ENCODE peak calls at places on chromosome 1, in four cellular contexts. L is H1, V is K562, O is HepG2. H is an unnamed sample.

GRCh38 chr1:119336738-119337315 is 31.8 kb upstream of the HAO2 start:
- DNase-seq in L (no peak), V (no peak), O (no peak), H (no peak)

GRCh38 chr1:192573499-192573898 is 2.1 kb upstream of the RGS1 start:
- DNase-seq in L (no peak), V (no peak), O (no peak), H (no peak)

GRCh38 chr1:228081144-228081543 is 1.4 kb upstream of the ARF1 start:
- DNase-seq in L (no peak), V (no peak), O (no peak), H (no peak)

GRCh38 chr1:172431721-172432192 is 11.3 kb downstream of the C1orf105 start:
- DNase-seq in L (no peak), V (no peak), O (peak; percentile 36), H (no peak)

GRCh38 chr1:235632538-235633219 is 16.9 kb downstream of the GNG4 start:
- DNase-seq in L (no peak), V (no peak), O (no peak), H (no peak)

GRCh38 chr1:77031101-77031662 is 163.9 kb downstream of the ST6GALNAC5 start:
- DNase-seq in L (no peak), V (no peak), O (no peak), H (peak; percentile 75)

GRCh38 chr1:246091477-246091876 is 415.6 kb downstream of the SMYD3 start:
- DNase-seq in L (no peak), V (no peak), O (no peak), H (no peak)

GRCh38 chr1:36962991-36963390 is 71.3 kb downstream of the GRIK3 start:
- DNase-seq in L (no peak), V (no peak), O (no peak), H (no peak)

GRCh38 chr1:97412737-97413136 is 508.1 kb downstream of the DPYD start:
- DNase-seq in L (no peak), V (no peak), O (no peak), H (no peak)

GRCh38 chr1:172906778-172907592 is 143.8 kb downstream of the TNFSF18 start:
- DNase-seq in L (no peak), V (peak; percentile 33), O (no peak), H (peak; percentile 68)

GRCh38 chr1:205069371-205070125 is 14.7 kb downstream of the TMEM81 start:
- DNase-seq in L (no peak), V (no peak), O (no peak), H (no peak)

DNA sequence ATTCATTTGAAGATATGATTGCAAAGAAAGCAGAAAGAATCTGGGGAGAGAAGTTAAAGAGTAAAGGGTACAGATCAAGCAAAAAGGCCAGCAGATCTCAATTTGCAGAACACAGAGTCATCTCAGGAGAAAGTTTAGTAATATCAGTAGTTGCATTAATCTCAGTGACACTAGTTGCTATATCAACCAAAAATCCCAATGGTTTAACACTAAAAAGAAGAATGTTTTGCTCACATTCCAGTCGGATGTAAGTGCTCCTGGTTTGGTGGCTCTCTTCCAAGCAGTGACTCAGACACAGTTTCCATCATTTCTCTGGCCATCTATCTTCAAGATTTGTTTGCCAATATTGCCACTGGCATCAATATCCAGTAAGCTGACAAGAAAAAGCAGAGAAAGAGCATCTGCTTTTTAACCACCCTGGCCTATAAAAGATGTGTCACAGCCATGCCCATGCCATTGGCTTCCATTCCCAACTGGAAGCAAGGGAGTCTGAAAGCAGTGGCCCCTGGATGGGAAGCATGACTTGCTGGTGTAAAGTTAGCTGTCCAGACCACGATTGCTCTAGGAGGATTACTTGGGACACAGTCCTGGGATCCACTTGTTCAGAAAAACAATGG is 45.5 kb upstream of the AIM2 start:
- DNase-seq in L (no peak), V (no peak), O (no peak), H (no peak)
- TF ChIP-seq PHF8 in L (no peak), V (no peak), O (no peak), H (no peak)

GRCh38 chr1:53291574-53291973 is 36.3 kb downstream of the LRP8 start:
- DNase-seq in L (no peak), V (no peak), O (no peak), H (peak; percentile 25)
- TF ChIP-seq PHF8 in L (no peak), V (no peak), O (no peak), H (no peak)

GRCh38 chr1:157161901-157162300 is 23.7 kb upstream of the ETV3 start:
- DNase-seq in L (no peak), V (no peak), O (no peak), H (no peak)

GRCh38 chr1:157158967-157159366 is 20.8 kb upstream of the ETV3 start:
- DNase-seq in L (no peak), V (no peak), O (no peak), H (no peak)

GRCh38 chr1:157163273-157164127 is 25.3 kb upstream of the ETV3 start:
- DNase-seq in L (peak; percentile 100), V (peak; percentile 76), O (peak; percentile 38), H (peak; percentile 73)

GRCh38 chr1:157166581-157166980 is 28.4 kb upstream of the ETV3 start:
- DNase-seq in L (no peak), V (no peak), O (no peak), H (no peak)

GRCh38 chr1:157162345-157162744 is 24.1 kb upstream of the ETV3 start:
- DNase-seq in L (no peak), V (no peak), O (no peak), H (no peak)
- TF ChIP-seq PHF8 in L (no peak), V (no peak), O (no peak), H (no peak)

GRCh38 chr1:30702823-30703222 is 20.6 kb downstream of the MATN1 start:
- DNase-seq in L (no peak), V (no peak), O (no peak), H (no peak)

GRCh38 chr1:30698401-30698981 is 24.9 kb downstream of the MATN1 start:
- DNase-seq in L (no peak), V (no peak), O (no peak), H (no peak)

GRCh38 chr1:30699762-30700161 is 23.6 kb downstream of the MATN1 start:
- DNase-seq in L (no peak), V (no peak), O (no peak), H (no peak)

GRCh38 chr1:30701266-30701650 is 22.1 kb downstream of the MATN1 start:
- DNase-seq in L (no peak), V (no peak), O (no peak), H (no peak)

DNA sequence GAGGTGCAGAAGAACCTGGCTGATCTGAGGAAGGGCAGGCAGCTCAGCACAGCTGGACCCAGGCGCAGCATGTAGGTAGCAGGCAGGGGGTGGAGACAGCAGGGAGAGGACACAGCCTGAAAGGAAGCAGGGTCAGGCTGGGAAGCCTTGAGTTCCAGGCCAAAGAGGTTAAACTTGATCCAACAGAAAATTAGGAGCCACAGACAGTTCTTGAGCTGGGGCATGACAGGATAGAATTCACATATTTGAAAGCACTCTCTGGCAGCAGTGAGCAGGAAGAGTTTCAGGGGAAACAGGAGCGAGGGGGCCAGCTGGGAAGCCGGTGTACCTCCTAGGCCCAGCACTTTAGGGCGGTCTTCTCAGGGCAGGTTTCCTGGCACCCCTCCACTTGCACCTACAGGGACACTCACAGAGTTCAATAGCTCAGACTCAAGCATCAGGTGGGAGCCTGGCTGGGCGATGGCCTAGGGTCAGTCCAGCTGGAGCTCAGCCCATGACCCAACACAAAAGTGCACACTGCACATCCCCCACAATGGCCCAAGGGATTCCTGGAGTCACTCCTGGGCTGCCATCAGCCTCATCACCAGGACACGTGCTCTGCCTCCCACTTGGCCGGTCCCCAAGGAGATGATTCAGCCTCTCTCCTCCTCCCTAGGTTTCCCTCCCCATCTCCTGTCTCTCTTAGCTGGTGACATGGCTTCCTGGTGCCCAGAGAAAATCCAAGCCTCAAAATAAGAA is 22.7 kb downstream of the MATN1 start:
- DNase-seq in L (no peak), V (no peak), O (no peak), H (no peak)
- TF ChIP-seq PHF8 in L (no peak), V (no peak), O (no peak), H (no peak)

H was measured in A549.